ENCODE peak calls at places on chromosomes 2 and 18, in nine cellular contexts. H is activated CD4-positive, alpha-beta T cell treated with anti-CD3 and anti-CD28 coated beads, Interleukin-2, amount 50 U/mL, for 1 hour; Z is NCI-H1436; I is foreskin melanocyte; Q is C1 segment of cervical spinal cord; D is activated naive CD4-positive, alpha-beta T cell; L is LoVo; C is stimulated activated naive CD8-positive, alpha-beta T cell treated with anti-CD3 and anti-CD28 coated beads, Interleukin-15, amount 100 ng/mL, for 72 hours; X is mesothelial cell of epicardium. A is an unnamed sample.

GRCh38 chr2:165328272-165328671 is 89.1 kb downstream of the SCN2A start:
- DNase-seq in X (no peak), L (no peak), I (no peak), H (no peak), C (peak), Q (no peak), D (no peak), Z (no peak), A (no peak)

GRCh38 chr2:97751752-97752151 is 38.4 kb downstream of the ZAP70 start:
- DNase-seq in D (no peak), L (no peak), I (no peak), Z (no peak), H (no peak), X (no peak), Q (no peak), C (no peak), A (peak)

GRCh38 chr18:8813621-8814020 is 108.3 kb downstream of the MTCL1 start:
- DNase-seq in Z (no peak), D (no peak), X (no peak), Q (no peak), C (no peak), L (no peak), H (no peak), I (no peak), A (no peak)

GRCh38 chr18:22836932-22837331 is 96.2 kb upstream of the RBBP8 start:
- DNase-seq in Z (no peak), D (no peak), X (no peak), L (no peak), H (no peak), C (no peak), Q (no peak), I (no peak), A (no peak)

GRCh38 chr2:78864205-78864604 is 161.3 kb upstream of the REG3G start:
- DNase-seq in C (no peak), D (no peak), L (no peak), Z (no peak), X (no peak), H (no peak), I (no peak), Q (no peak), A (no peak)

GRCh38 chr2:23041443-23041842 is 343.5 kb upstream of the KLHL29 start:
- DNase-seq in I (no peak), Q (no peak), L (no peak), Z (no peak), D (no peak), C (no peak), X (no peak), H (no peak), A (no peak)

GRCh38 chr2:10369269-10370255 is 66.9 kb downstream of the HPCAL1 start:
- DNase-seq in Z (no peak), Q (no peak), D (no peak), X (no peak), I (no peak), H (no peak), L (no peak), C (no peak), A (no peak)

GRCh38 chr2:144607899-144608477 is 88.1 kb upstream of the ZEB2 start:
- DNase-seq in C (no peak), H (no peak), Z (no peak), L (no peak), X (no peak), D (no peak), I (no peak), Q (no peak), A (no peak)

GRCh38 chr2:237697586-237698337 is 70.4 kb downstream of the LRRFIP1 start:
- DNase-seq in H (no peak), D (no peak), Z (no peak), I (peak), C (peak), Q (no peak), L (no peak), X (no peak), A (no peak)

GRCh38 chr2:96520697-96521096 is 15.5 kb upstream of the NEURL3 start:
- DNase-seq in L (no peak), Z (no peak), C (no peak), D (no peak), H (no peak), I (no peak), X (no peak), Q (no peak), A (no peak)

GRCh38 chr2:149652925-149653324 is 65.3 kb upstream of the MMADHC start:
- DNase-seq in Z (no peak), C (no peak), Q (no peak), L (no peak), D (no peak), X (no peak), I (no peak), H (no peak), A (no peak)

GRCh38 chr2:173076557-173077345 is 1.1 kb downstream of the MAP3K20 start:
- DNase-seq in C (no peak), I (peak), L (no peak), X (peak), D (no peak), Z (peak), H (no peak), Q (peak), A (no peak)

GRCh38 chr2:45699032-45699658 is 47.7 kb downstream of the PRKCE start:
- DNase-seq in D (no peak), I (peak), L (no peak), C (no peak), X (no peak), Q (no peak), H (no peak), Z (no peak), A (no peak)

GRCh38 chr18:8870528-8870927 is 165.2 kb downstream of the MTCL1 start:
- DNase-seq in H (no peak), X (no peak), L (no peak), D (no peak), Q (no peak), C (no peak), Z (no peak), I (no peak), A (no peak)

GRCh38 chr2:48874282-48874681 is 118.8 kb upstream of the LHCGR start:
- DNase-seq in X (no peak), D (no peak), H (no peak), Q (no peak), C (no peak), Z (no peak), L (no peak), I (no peak), A (no peak)

GRCh38 chr2:86396304-86396785 is 44.8 kb upstream of the KDM3A start:
- DNase-seq in H (no peak), I (no peak), Z (peak), X (no peak), C (peak), L (no peak), Q (peak), D (no peak), A (no peak)

GRCh38 chr2:42086500-42086953 is 38.7 kb downstream of the PKDCC start:
- DNase-seq in L (peak), D (no peak), X (peak), Q (peak), C (peak), Z (no peak), H (no peak), I (peak), A (peak)

GRCh38 chr2:128343459-128343858 is 24.8 kb upstream of the HS6ST1 start:
- DNase-seq in X (no peak), I (no peak), H (no peak), Z (no peak), Q (no peak), C (no peak), D (no peak), L (no peak), A (no peak)

GRCh38 chr2:120601566-120601965 is 134.1 kb upstream of the GLI2 start:
- DNase-seq in H (no peak), Q (no peak), Z (no peak), I (no peak), X (no peak), D (no peak), L (no peak), C (no peak), A (no peak)

GRCh38 chr2:207468504-207468903 is 61.3 kb upstream of the CREB1 start:
- DNase-seq in Z (no peak), I (no peak), D (no peak), H (no peak), Q (no peak), C (no peak), X (no peak), L (no peak), A (no peak)

GRCh38 chr18:24656571-24656971 is 196.1 kb downstream of the HRH4 start:
- DNase-seq in H (no peak), I (no peak), X (no peak), C (no peak), L (no peak), Z (peak), Q (no peak), D (no peak), A (no peak)

GRCh38 chr2:109148347-109148746 is 19.3 kb downstream of the SH3RF3 start:
- DNase-seq in I (no peak), Q (no peak), H (no peak), Z (no peak), C (no peak), X (no peak), D (no peak), L (no peak), A (no peak)

GRCh38 chr2:221502270-221502973 is 69.7 kb downstream of the EPHA4 start:
- DNase-seq in L (no peak), Q (no peak), C (no peak), Z (no peak), X (no peak), D (no peak), I (peak), H (no peak), A (no peak)

GRCh38 chr2:1586946-1587840 is 157.1 kb downstream of the PXDN start:
- DNase-seq in Q (no peak), I (no peak), X (no peak), D (no peak), Z (no peak), H (no peak), C (no peak), L (peak), A (peak)

GRCh38 chr2:240622631-240623235 is 2.5 kb upstream of the GPR35 start:
- DNase-seq in Q (no peak), X (no peak), L (no peak), Z (no peak), C (peak), I (no peak), H (no peak), D (peak), A (no peak)

GRCh38 chr2:23629417-23630110 is 244.6 kb downstream of the KLHL29 start:
- DNase-seq in Z (no peak), I (no peak), Q (no peak), D (no peak), H (no peak), X (no peak), C (no peak), L (no peak), A (no peak)

GRCh38 chr2:133780099-133780996 is 212.1 kb upstream of the NCKAP5 start:
- DNase-seq in Q (peak), L (peak), C (no peak), I (peak), X (peak), Z (peak), H (no peak), D (no peak), A (peak)

GRCh38 chr2:120765031-120765910 is 29.6 kb downstream of the GLI2 start:
- DNase-seq in X (no peak), L (no peak), H (no peak), Z (no peak), Q (no peak), I (no peak), D (no peak), C (no peak), A (no peak)

GRCh38 chr18:48036191-48036590 is 105.7 kb upstream of the SMAD2 start:
- DNase-seq in L (peak), I (no peak), Z (no peak), H (no peak), D (no peak), C (no peak), Q (no peak), X (no peak), A (no peak)

GRCh38 chr2:48319863-48320262 is 210.1 kb upstream of the STON1 start:
- DNase-seq in D (no peak), C (no peak), Q (no peak), Z (no peak), L (no peak), X (no peak), I (no peak), H (no peak), A (no peak)

A was measured in PC-9.